ENCODE peak calls at places on chromosomes 3 and 15, in ten cellular contexts. One of them, this sample, is unnamed.

GRCh38 chr3:15040844-15041243 is 24.3 kb downstream of the MRPS25 start:
- DNase-seq in thoracic aorta: no peak
- DNase-seq in IMR-90: no peak
- DNase-seq in AG10803: no peak
- DNase-seq in tibial artery: no peak
- DNase-seq in tibial nerve: no peak
- DNase-seq in bronchial epithelial cell: peak; percentile 25
- DNase-seq in CD8-positive, alpha-beta T cell: no peak
- DNase-seq in A549: no peak
- DNase-seq in HFF-Myc: no peak
- DNase-seq in this sample: no peak

GRCh38 chr15:59999064-59999377 is 5.1 kb upstream of the FOXB1 start:
- DNase-seq in bronchial epithelial cell: no peak
- DNase-seq in A549: no peak
- DNase-seq in CD8-positive, alpha-beta T cell: no peak
- DNase-seq in tibial artery: no peak
- DNase-seq in tibial nerve: no peak
- DNase-seq in AG10803: no peak
- DNase-seq in HFF-Myc: no peak
- DNase-seq in IMR-90: no peak
- DNase-seq in thoracic aorta: no peak
- DNase-seq in this sample: no peak

GRCh38 chr15:74400915-74401757 is 32.6 kb downstream of the SEMA7A start:
- DNase-seq in HFF-Myc: no peak
- DNase-seq in bronchial epithelial cell: peak; percentile 74
- DNase-seq in CD8-positive, alpha-beta T cell: no peak
- DNase-seq in tibial nerve: no peak
- DNase-seq in A549: no peak
- DNase-seq in IMR-90: no peak
- DNase-seq in AG10803: no peak
- DNase-seq in thoracic aorta: no peak
- DNase-seq in tibial artery: no peak
- DNase-seq in this sample: no peak

GRCh38 chr3:156160653-156161052 is 40.3 kb downstream of the KCNAB1 start:
- DNase-seq in tibial artery: no peak
- DNase-seq in tibial nerve: no peak
- DNase-seq in A549: no peak
- DNase-seq in CD8-positive, alpha-beta T cell: no peak
- DNase-seq in HFF-Myc: no peak
- DNase-seq in IMR-90: no peak
- DNase-seq in bronchial epithelial cell: no peak
- DNase-seq in thoracic aorta: no peak
- DNase-seq in AG10803: no peak
- DNase-seq in this sample: no peak

GRCh38 chr15:72820278-72820677 is 36.7 kb upstream of the ADPGK start:
- DNase-seq in bronchial epithelial cell: no peak
- DNase-seq in tibial artery: no peak
- DNase-seq in HFF-Myc: no peak
- DNase-seq in A549: no peak
- DNase-seq in tibial nerve: no peak
- DNase-seq in AG10803: no peak
- DNase-seq in IMR-90: no peak
- DNase-seq in CD8-positive, alpha-beta T cell: no peak
- DNase-seq in thoracic aorta: no peak
- DNase-seq in this sample: no peak

GRCh38 chr3:132418916-132419315 is 1.6 kb downstream of the DNAJC13 start:
- DNase-seq in AG10803: peak; percentile 13
- DNase-seq in tibial artery: no peak
- DNase-seq in IMR-90: no peak
- DNase-seq in HFF-Myc: no peak
- DNase-seq in CD8-positive, alpha-beta T cell: no peak
- DNase-seq in tibial nerve: no peak
- DNase-seq in bronchial epithelial cell: peak; percentile 26
- DNase-seq in thoracic aorta: no peak
- DNase-seq in A549: no peak
- DNase-seq in this sample: no peak

GRCh38 chr3:98954806-98955205 is 53.3 kb upstream of the DCBLD2 start:
- DNase-seq in tibial nerve: no peak
- DNase-seq in IMR-90: peak; percentile 50
- DNase-seq in bronchial epithelial cell: peak; percentile 77
- DNase-seq in CD8-positive, alpha-beta T cell: no peak
- DNase-seq in tibial artery: no peak
- DNase-seq in HFF-Myc: peak; percentile 44
- DNase-seq in thoracic aorta: no peak
- DNase-seq in AG10803: peak; percentile 82
- DNase-seq in A549: no peak
- DNase-seq in this sample: no peak

GRCh38 chr3:43372809-43373587 is 86.7 kb downstream of the SNRK start:
- DNase-seq in A549: no peak
- DNase-seq in thoracic aorta: no peak
- DNase-seq in AG10803: no peak
- DNase-seq in bronchial epithelial cell: no peak
- DNase-seq in HFF-Myc: no peak
- DNase-seq in IMR-90: no peak
- DNase-seq in CD8-positive, alpha-beta T cell: no peak
- DNase-seq in tibial nerve: no peak
- DNase-seq in tibial artery: no peak
- DNase-seq in this sample: no peak

GRCh38 chr3:43641306-43642114 is 19.7 kb upstream of the ANO10 start:
- DNase-seq in tibial nerve: no peak
- DNase-seq in HFF-Myc: no peak
- DNase-seq in A549: no peak
- DNase-seq in AG10803: peak; percentile 70
- DNase-seq in thoracic aorta: no peak
- DNase-seq in bronchial epithelial cell: no peak
- DNase-seq in tibial artery: no peak
- DNase-seq in CD8-positive, alpha-beta T cell: no peak
- DNase-seq in IMR-90: peak; percentile 73
- DNase-seq in this sample: no peak

GRCh38 chr3:5162102-5162501 is 25.4 kb upstream of the EDEM1 start:
- DNase-seq in HFF-Myc: no peak
- DNase-seq in bronchial epithelial cell: peak; percentile 30
- DNase-seq in CD8-positive, alpha-beta T cell: no peak
- DNase-seq in A549: no peak
- DNase-seq in AG10803: peak; percentile 70
- DNase-seq in tibial nerve: no peak
- DNase-seq in IMR-90: peak; percentile 79
- DNase-seq in tibial artery: no peak
- DNase-seq in thoracic aorta: no peak
- DNase-seq in this sample: peak; percentile 31

GRCh38 chr15:74466570-74466969 is 5.6 kb upstream of the UBL7 start:
- DNase-seq in A549: no peak
- DNase-seq in AG10803: no peak
- DNase-seq in CD8-positive, alpha-beta T cell: no peak
- DNase-seq in thoracic aorta: no peak
- DNase-seq in HFF-Myc: no peak
- DNase-seq in bronchial epithelial cell: no peak
- DNase-seq in tibial nerve: no peak
- DNase-seq in tibial artery: no peak
- DNase-seq in IMR-90: no peak
- DNase-seq in this sample: no peak

GRCh38 chr15:69593488-69593887 is 140.9 kb downstream of the RPLP1 start:
- DNase-seq in AG10803: no peak
- DNase-seq in IMR-90: no peak
- DNase-seq in A549: no peak
- DNase-seq in CD8-positive, alpha-beta T cell: no peak
- DNase-seq in thoracic aorta: no peak
- DNase-seq in HFF-Myc: no peak
- DNase-seq in bronchial epithelial cell: no peak
- DNase-seq in tibial artery: no peak
- DNase-seq in tibial nerve: no peak
- DNase-seq in this sample: no peak

GRCh38 chr15:95953032-95953431 is 377.5 kb upstream of the NR2F2 start:
- DNase-seq in thoracic aorta: no peak
- DNase-seq in IMR-90: peak; percentile 29
- DNase-seq in bronchial epithelial cell: no peak
- DNase-seq in CD8-positive, alpha-beta T cell: no peak
- DNase-seq in tibial nerve: no peak
- DNase-seq in AG10803: no peak
- DNase-seq in A549: no peak
- DNase-seq in tibial artery: no peak
- DNase-seq in HFF-Myc: no peak
- DNase-seq in this sample: no peak

GRCh38 chr3:162171970-162172369 is 675.4 kb downstream of the OTOL1 start:
- DNase-seq in AG10803: no peak
- DNase-seq in thoracic aorta: no peak
- DNase-seq in A549: no peak
- DNase-seq in CD8-positive, alpha-beta T cell: no peak
- DNase-seq in IMR-90: no peak
- DNase-seq in tibial nerve: no peak
- DNase-seq in tibial artery: no peak
- DNase-seq in HFF-Myc: no peak
- DNase-seq in bronchial epithelial cell: peak; percentile 4
- DNase-seq in this sample: no peak

GRCh38 chr15:70752142-70752754 is 11.1 kb downstream of the UACA start:
- DNase-seq in AG10803: peak; percentile 24
- DNase-seq in bronchial epithelial cell: no peak
- DNase-seq in thoracic aorta: no peak
- DNase-seq in A549: no peak
- DNase-seq in CD8-positive, alpha-beta T cell: no peak
- DNase-seq in tibial artery: peak; percentile 79
- DNase-seq in IMR-90: no peak
- DNase-seq in HFF-Myc: no peak
- DNase-seq in tibial nerve: peak; percentile 60
- DNase-seq in this sample: no peak

DNA sequence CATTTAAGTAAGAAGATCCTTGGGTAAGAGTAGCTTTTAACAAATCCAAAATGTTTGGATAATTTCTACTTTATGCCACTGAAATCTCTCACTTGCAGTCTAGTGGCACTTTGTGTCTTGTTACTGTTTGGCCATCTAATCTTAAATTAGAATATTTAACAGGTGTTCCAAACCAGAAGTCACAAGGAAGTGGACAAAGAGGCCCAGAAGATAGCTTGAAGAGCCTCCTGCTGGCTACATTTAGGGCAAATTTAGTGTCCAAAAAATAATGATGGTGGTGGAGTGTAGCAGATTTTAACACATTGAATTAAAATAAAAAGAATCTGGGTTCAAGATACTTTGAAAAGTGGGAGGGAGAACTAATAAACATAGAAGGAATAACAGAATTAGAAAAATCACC is 172.2 kb downstream of the GHSR start:
- DNase-seq in thoracic aorta: no peak
- DNase-seq in bronchial epithelial cell: no peak
- DNase-seq in IMR-90: no peak
- DNase-seq in CD8-positive, alpha-beta T cell: no peak
- DNase-seq in tibial artery: no peak
- DNase-seq in AG10803: no peak
- DNase-seq in HFF-Myc: no peak
- DNase-seq in tibial nerve: no peak
- DNase-seq in A549: no peak
- DNase-seq in this sample: no peak
- TF ChIP-seq CTCF in thoracic aorta: no peak
- TF ChIP-seq CTCF in bronchial epithelial cell: no peak
- TF ChIP-seq CTCF in IMR-90: no peak
- TF ChIP-seq CTCF in CD8-positive, alpha-beta T cell: no peak
- TF ChIP-seq CTCF in tibial artery: no peak
- TF ChIP-seq CTCF in AG10803: peak; percentile 6
- TF ChIP-seq CTCF in HFF-Myc: no peak
- TF ChIP-seq CTCF in tibial nerve: no peak
- TF ChIP-seq CTCF in A549: no peak
- TF ChIP-seq CTCF in this sample: no peak

GRCh38 chr15:90901799-90902655 is 1.1 kb upstream of the MAN2A2 start:
- DNase-seq in thoracic aorta: no peak
- DNase-seq in bronchial epithelial cell: peak; percentile 66
- DNase-seq in CD8-positive, alpha-beta T cell: peak; percentile 83
- DNase-seq in tibial nerve: peak; percentile 61
- DNase-seq in IMR-90: peak; percentile 78
- DNase-seq in tibial artery: peak; percentile 87
- DNase-seq in HFF-Myc: peak; percentile 41
- DNase-seq in AG10803: peak; percentile 76
- DNase-seq in A549: peak; percentile 99
- DNase-seq in this sample: peak; percentile 21
- H3K4me3 ChIP-seq in thoracic aorta: peak overlapping the region; percentile 76
- H3K4me3 ChIP-seq in bronchial epithelial cell: peak overlapping the region; percentile 80
- H3K4me3 ChIP-seq in CD8-positive, alpha-beta T cell: peak overlapping the region; percentile 89
- H3K4me3 ChIP-seq in tibial nerve: peak overlapping the region; percentile 55
- H3K4me3 ChIP-seq in IMR-90: peak overlapping the region; percentile 56
- H3K4me3 ChIP-seq in tibial artery: peak overlapping the region; percentile 65
- H3K4me3 ChIP-seq in HFF-Myc: peak overlapping the region; percentile 59
- H3K4me3 ChIP-seq in AG10803: peak overlapping the region; percentile 80
- H3K4me3 ChIP-seq in A549: peak overlapping the region; percentile 81
- H3K4me3 ChIP-seq in this sample: peak overlapping the region; percentile 76

DNA sequence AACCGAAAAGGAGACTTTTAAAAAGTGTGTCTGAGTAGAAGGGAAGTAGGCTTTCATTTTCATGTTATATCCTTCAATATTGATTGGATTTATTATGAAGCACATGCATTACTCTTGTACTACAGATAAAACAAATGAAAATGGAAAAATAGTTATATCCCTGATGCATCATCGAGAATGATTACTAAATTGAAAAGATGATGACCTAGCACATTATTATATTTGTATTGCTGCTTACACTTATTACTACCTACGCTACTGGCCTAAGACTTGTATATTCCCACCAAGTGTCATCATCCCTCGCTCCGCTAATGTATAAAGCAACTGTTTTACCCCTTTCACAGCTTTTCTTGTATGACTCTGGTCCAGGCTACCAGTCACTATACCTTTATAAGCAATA is 922.4 kb downstream of the DIPK2A start:
- DNase-seq in IMR-90: no peak
- DNase-seq in CD8-positive, alpha-beta T cell: no peak
- DNase-seq in tibial artery: no peak
- DNase-seq in HFF-Myc: no peak
- DNase-seq in A549: no peak
- DNase-seq in thoracic aorta: no peak
- DNase-seq in tibial nerve: no peak
- DNase-seq in bronchial epithelial cell: no peak
- DNase-seq in AG10803: no peak
- DNase-seq in this sample: no peak
- TF ChIP-seq CTCF in IMR-90: no peak
- TF ChIP-seq CTCF in CD8-positive, alpha-beta T cell: no peak
- TF ChIP-seq CTCF in tibial artery: no peak
- TF ChIP-seq CTCF in HFF-Myc: no peak
- TF ChIP-seq CTCF in A549: no peak
- TF ChIP-seq CTCF in thoracic aorta: no peak
- TF ChIP-seq CTCF in tibial nerve: no peak
- TF ChIP-seq CTCF in bronchial epithelial cell: no peak
- TF ChIP-seq CTCF in AG10803: no peak
- TF ChIP-seq CTCF in this sample: no peak

DNA sequence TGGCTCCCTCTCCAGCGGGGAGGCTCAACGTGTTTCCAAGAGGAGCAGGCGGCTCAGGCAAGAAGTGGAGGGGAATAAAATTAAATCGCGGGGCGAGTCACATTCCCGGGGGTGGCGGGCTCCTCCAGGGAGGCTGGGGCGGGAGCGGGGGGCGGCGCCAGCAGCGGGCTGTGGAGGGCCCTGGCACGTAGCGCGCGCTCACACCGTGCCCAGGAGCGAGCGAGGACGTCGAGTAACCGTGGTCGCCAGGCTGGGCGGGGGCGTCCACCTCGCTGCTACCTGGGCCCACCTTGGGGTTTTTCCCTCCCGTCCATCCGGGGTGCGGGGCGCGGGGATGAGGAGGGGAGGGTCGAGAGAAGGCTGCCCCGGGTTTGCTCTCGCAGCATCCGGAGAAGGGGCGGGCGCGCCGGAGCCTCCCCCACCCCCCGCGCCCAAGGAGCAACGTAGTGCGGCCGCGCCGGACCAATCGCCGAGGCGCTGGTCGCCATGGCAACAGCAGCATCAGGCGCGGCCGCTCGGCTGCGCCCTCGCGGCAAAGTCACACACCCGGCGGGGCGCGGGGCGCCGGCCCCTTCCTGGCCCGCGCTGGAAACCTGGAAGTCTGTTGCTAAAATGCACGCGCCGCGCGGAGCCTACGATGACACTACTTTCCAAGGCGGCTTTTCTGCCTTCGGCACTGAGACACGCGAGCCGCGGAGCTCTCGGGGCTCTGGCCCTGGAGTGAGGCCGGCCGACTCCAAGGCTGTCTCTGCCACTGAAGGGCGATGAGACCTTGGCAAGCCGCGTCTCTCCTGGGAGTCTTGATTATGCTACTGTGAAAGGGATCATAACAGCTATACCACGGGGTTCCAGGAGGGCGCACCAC is at the start of gene IQSEC1:
- DNase-seq in CD8-positive, alpha-beta T cell: peak; percentile 76
- DNase-seq in HFF-Myc: no peak
- DNase-seq in tibial nerve: no peak
- DNase-seq in tibial artery: peak; percentile 87
- DNase-seq in IMR-90: peak; percentile 7
- DNase-seq in AG10803: no peak
- DNase-seq in thoracic aorta: no peak
- DNase-seq in A549: no peak
- DNase-seq in bronchial epithelial cell: no peak
- DNase-seq in this sample: no peak
- H3K4me3 ChIP-seq in CD8-positive, alpha-beta T cell: peak within 1 kb of the TSS; percentile 56
- H3K4me3 ChIP-seq in HFF-Myc: no peak within 1 kb of the TSS
- H3K4me3 ChIP-seq in tibial nerve: peak within 1 kb of the TSS; percentile 7
- H3K4me3 ChIP-seq in tibial artery: peak within 1 kb of the TSS; percentile 52
- H3K4me3 ChIP-seq in IMR-90: no peak within 1 kb of the TSS
- H3K4me3 ChIP-seq in AG10803: no peak within 1 kb of the TSS
- H3K4me3 ChIP-seq in thoracic aorta: peak within 1 kb of the TSS; percentile 63
- H3K4me3 ChIP-seq in A549: no peak within 1 kb of the TSS
- H3K4me3 ChIP-seq in bronchial epithelial cell: no peak within 1 kb of the TSS
- H3K4me3 ChIP-seq in this sample: no peak within 1 kb of the TSS